ENCODE peak calls at places on chromosomes 7 and 10, in four cellular contexts. One of them, this sample, is unnamed.

GRCh38 chr10:48943096-48943495 is 3.5 kb upstream of the LRRC18 start:
- DNase-seq in GM12878: no peak
- DNase-seq in HepG2: no peak
- DNase-seq in K562: no peak
- DNase-seq in this sample: no peak

GRCh38 chr10:127216786-127217185 is 20.4 kb upstream of the INSYN2A start:
- DNase-seq in GM12878: no peak
- DNase-seq in HepG2: no peak
- DNase-seq in K562: no peak
- DNase-seq in this sample: no peak

GRCh38 chr7:41203542-41203941 is 499.3 kb downstream of the INHBA start:
- DNase-seq in GM12878: no peak
- DNase-seq in K562: no peak
- DNase-seq in HepG2: no peak
- DNase-seq in this sample: no peak

GRCh38 chr10:119283387-119283786 is 76.0 kb downstream of the GRK5 start:
- DNase-seq in K562: no peak
- DNase-seq in HepG2: no peak
- DNase-seq in GM12878: no peak
- DNase-seq in this sample: no peak

GRCh38 chr7:90309872-90310271 is 11.2 kb downstream of the FAM237B start:
- DNase-seq in K562: no peak
- DNase-seq in GM12878: no peak
- DNase-seq in HepG2: no peak
- DNase-seq in this sample: no peak

GRCh38 chr7:55540226-55540858 is 32.0 kb downstream of the VOPP1 start:
- DNase-seq in GM12878: no peak
- DNase-seq in K562: no peak
- DNase-seq in HepG2: no peak
- DNase-seq in this sample: no peak

GRCh38 chr10:5862360-5862929 is 27.2 kb downstream of the ANKRD16 start:
- DNase-seq in GM12878: peak
- DNase-seq in K562: no peak
- DNase-seq in HepG2: peak
- DNase-seq in this sample: no peak

GRCh38 chr7:84247591-84247990 is 53.0 kb upstream of the SEMA3A start:
- DNase-seq in K562: no peak
- DNase-seq in HepG2: no peak
- DNase-seq in GM12878: no peak
- DNase-seq in this sample: no peak

GRCh38 chr10:132532784-132533560 is 4.6 kb upstream of the INPP5A start:
- DNase-seq in GM12878: no peak
- DNase-seq in HepG2: no peak
- DNase-seq in K562: no peak
- DNase-seq in this sample: no peak

GRCh38 chr7:99644436-99644835 is 27.7 kb downstream of the ZSCAN25 start:
- DNase-seq in K562: no peak
- DNase-seq in GM12878: no peak
- DNase-seq in HepG2: no peak
- DNase-seq in this sample: no peak

GRCh38 chr10:11183000-11183399 is 165.3 kb downstream of the CELF2 start:
- DNase-seq in GM12878: no peak
- DNase-seq in K562: no peak
- DNase-seq in HepG2: no peak
- DNase-seq in this sample: no peak

GRCh38 chr7:132351858-132352539 is 224.3 kb downstream of the PLXNA4 start:
- DNase-seq in GM12878: no peak
- DNase-seq in HepG2: no peak
- DNase-seq in K562: no peak
- DNase-seq in this sample: no peak

GRCh38 chr10:9853405-9854010 is 1164.2 kb upstream of the CELF2 start:
- DNase-seq in GM12878: no peak
- DNase-seq in HepG2: no peak
- DNase-seq in K562: no peak
- DNase-seq in this sample: no peak

GRCh38 chr10:132447446-132448247 is 50.6 kb downstream of the PWWP2B start:
- DNase-seq in K562: no peak
- DNase-seq in GM12878: no peak
- DNase-seq in HepG2: peak
- DNase-seq in this sample: no peak

GRCh38 chr10:37301271-37301670 is 175.9 kb downstream of the ANKRD30A start:
- DNase-seq in GM12878: no peak
- DNase-seq in K562: no peak
- DNase-seq in HepG2: no peak
- DNase-seq in this sample: no peak

GRCh38 chr7:37247881-37248280 is 200.8 kb downstream of the ELMO1 start:
- DNase-seq in HepG2: no peak
- DNase-seq in K562: no peak
- DNase-seq in GM12878: no peak
- DNase-seq in this sample: no peak

GRCh38 chr10:44761076-44761475 is 150.1 kb upstream of the TMEM72 start:
- DNase-seq in K562: no peak
- DNase-seq in GM12878: no peak
- DNase-seq in HepG2: no peak
- DNase-seq in this sample: no peak

GRCh38 chr7:95028683-95029082 is 121.3 kb downstream of the PPP1R9A start:
- DNase-seq in GM12878: no peak
- DNase-seq in K562: no peak
- DNase-seq in HepG2: peak
- DNase-seq in this sample: no peak

GRCh38 chr10:119896937-119897336 is 4.4 kb downstream of the SEC23IP start:
- DNase-seq in GM12878: no peak
- DNase-seq in HepG2: peak
- DNase-seq in K562: no peak
- DNase-seq in this sample: peak

GRCh38 chr10:60235001-60235400 is 154.7 kb downstream of the ANK3 start:
- DNase-seq in HepG2: no peak
- DNase-seq in K562: no peak
- DNase-seq in GM12878: no peak
- DNase-seq in this sample: no peak

GRCh38 chr7:121395494-121395960 is 581 bp downstream of the FAM3C start:
- DNase-seq in K562: no peak
- DNase-seq in HepG2: peak
- DNase-seq in GM12878: no peak
- DNase-seq in this sample: peak

GRCh38 chr10:21510218-21511070 is 15.0 kb downstream of the SKIDA1 start:
- DNase-seq in GM12878: no peak
- DNase-seq in K562: no peak
- DNase-seq in HepG2: no peak
- DNase-seq in this sample: no peak

GRCh38 chr10:42888504-42889095 is 106.0 kb downstream of the BMS1 start:
- DNase-seq in K562: no peak
- DNase-seq in GM12878: no peak
- DNase-seq in HepG2: no peak
- DNase-seq in this sample: no peak

GRCh38 chr10:34348917-34349509 is 466.1 kb downstream of the PARD3 start:
- DNase-seq in K562: no peak
- DNase-seq in GM12878: no peak
- DNase-seq in HepG2: no peak
- DNase-seq in this sample: no peak

GRCh38 chr10:5461914-5462840 is 37.2 kb downstream of the CALML5 start:
- DNase-seq in HepG2: no peak
- DNase-seq in GM12878: no peak
- DNase-seq in K562: peak
- DNase-seq in this sample: no peak

GRCh38 chr7:106757846-106758245 is 96.9 kb upstream of the CCDC71L start:
- DNase-seq in GM12878: no peak
- DNase-seq in K562: no peak
- DNase-seq in HepG2: no peak
- DNase-seq in this sample: no peak

GRCh38 chr10:75410135-75410787 is 8.7 kb upstream of the ZNF503 start:
- DNase-seq in GM12878: no peak
- DNase-seq in HepG2: no peak
- DNase-seq in K562: no peak
- DNase-seq in this sample: no peak

GRCh38 chr7:46226860-46227259 is 305.8 kb upstream of the IGFBP3 start:
- DNase-seq in HepG2: no peak
- DNase-seq in K562: no peak
- DNase-seq in GM12878: no peak
- DNase-seq in this sample: no peak

GRCh38 chr10:100020883-100021248 is 11.1 kb upstream of the DNMBP start:
- DNase-seq in GM12878: no peak
- DNase-seq in HepG2: no peak
- DNase-seq in K562: no peak
- DNase-seq in this sample: no peak

GRCh38 chr10:87913170-87913921 is 49.9 kb downstream of the PTEN start:
- DNase-seq in GM12878: no peak
- DNase-seq in K562: no peak
- DNase-seq in HepG2: no peak
- DNase-seq in this sample: no peak

GRCh38 chr7:129502708-129503685 is 666 bp downstream of the SMKR1 start:
- DNase-seq in HepG2: no peak
- DNase-seq in K562: no peak
- DNase-seq in GM12878: no peak
- DNase-seq in this sample: no peak

GRCh38 chr7:130274983-130275649 is 8.5 kb downstream of the CPA2 start:
- DNase-seq in K562: no peak
- DNase-seq in GM12878: no peak
- DNase-seq in HepG2: no peak
- DNase-seq in this sample: no peak

GRCh38 chr10:96022739-96023138 is 20.6 kb upstream of the CCNJ start:
- DNase-seq in K562: peak
- DNase-seq in HepG2: no peak
- DNase-seq in GM12878: no peak
- DNase-seq in this sample: no peak

GRCh38 chr10:59857049-59857448 is 49.3 kb downstream of the CCDC6 start:
- DNase-seq in K562: no peak
- DNase-seq in GM12878: no peak
- DNase-seq in HepG2: no peak
- DNase-seq in this sample: no peak

GRCh38 chr10:15791816-15792524 is 68.3 kb downstream of the MINDY3 start:
- DNase-seq in K562: no peak
- DNase-seq in GM12878: no peak
- DNase-seq in HepG2: no peak
- DNase-seq in this sample: peak

GRCh38 chr10:24721254-24722106 is 2.2 kb downstream of the ARHGAP21 start:
- DNase-seq in K562: peak
- DNase-seq in GM12878: no peak
- DNase-seq in HepG2: no peak
- DNase-seq in this sample: no peak

GRCh38 chr10:70847666-70848360 is 32.1 kb downstream of the SGPL1 start:
- DNase-seq in GM12878: no peak
- DNase-seq in HepG2: no peak
- DNase-seq in K562: no peak
- DNase-seq in this sample: no peak
- TF ChIP-seq FOXK2 in GM12878: no peak
- TF ChIP-seq FOXK2 in HepG2: no peak
- TF ChIP-seq FOXK2 in K562: no peak
- TF ChIP-seq FOXK2 in this sample: no peak

GRCh38 chr10:26391701-26392695 is 46.1 kb upstream of the APBB1IP start:
- DNase-seq in K562: no peak
- DNase-seq in HepG2: no peak
- DNase-seq in GM12878: no peak
- DNase-seq in this sample: no peak
- TF ChIP-seq FOXK2 in K562: no peak
- TF ChIP-seq FOXK2 in HepG2: no peak
- TF ChIP-seq FOXK2 in GM12878: no peak
- TF ChIP-seq FOXK2 in this sample: no peak

GRCh38 chr7:108580298-108580697 is 10.6 kb downstream of the DNAJB9 start:
- DNase-seq in HepG2: no peak
- DNase-seq in GM12878: no peak
- DNase-seq in K562: no peak
- DNase-seq in this sample: no peak

GRCh38 chr7:108578937-108579336 is 9.3 kb downstream of the DNAJB9 start:
- DNase-seq in GM12878: no peak
- DNase-seq in K562: no peak
- DNase-seq in HepG2: no peak
- DNase-seq in this sample: no peak

GRCh38 chr7:108584211-108584610 is 14.5 kb downstream of the DNAJB9 start:
- DNase-seq in GM12878: no peak
- DNase-seq in K562: no peak
- DNase-seq in HepG2: no peak
- DNase-seq in this sample: no peak

GRCh38 chr7:108585843-108586242 is 16.2 kb downstream of the DNAJB9 start:
- DNase-seq in HepG2: no peak
- DNase-seq in GM12878: no peak
- DNase-seq in K562: no peak
- DNase-seq in this sample: no peak

DNA sequence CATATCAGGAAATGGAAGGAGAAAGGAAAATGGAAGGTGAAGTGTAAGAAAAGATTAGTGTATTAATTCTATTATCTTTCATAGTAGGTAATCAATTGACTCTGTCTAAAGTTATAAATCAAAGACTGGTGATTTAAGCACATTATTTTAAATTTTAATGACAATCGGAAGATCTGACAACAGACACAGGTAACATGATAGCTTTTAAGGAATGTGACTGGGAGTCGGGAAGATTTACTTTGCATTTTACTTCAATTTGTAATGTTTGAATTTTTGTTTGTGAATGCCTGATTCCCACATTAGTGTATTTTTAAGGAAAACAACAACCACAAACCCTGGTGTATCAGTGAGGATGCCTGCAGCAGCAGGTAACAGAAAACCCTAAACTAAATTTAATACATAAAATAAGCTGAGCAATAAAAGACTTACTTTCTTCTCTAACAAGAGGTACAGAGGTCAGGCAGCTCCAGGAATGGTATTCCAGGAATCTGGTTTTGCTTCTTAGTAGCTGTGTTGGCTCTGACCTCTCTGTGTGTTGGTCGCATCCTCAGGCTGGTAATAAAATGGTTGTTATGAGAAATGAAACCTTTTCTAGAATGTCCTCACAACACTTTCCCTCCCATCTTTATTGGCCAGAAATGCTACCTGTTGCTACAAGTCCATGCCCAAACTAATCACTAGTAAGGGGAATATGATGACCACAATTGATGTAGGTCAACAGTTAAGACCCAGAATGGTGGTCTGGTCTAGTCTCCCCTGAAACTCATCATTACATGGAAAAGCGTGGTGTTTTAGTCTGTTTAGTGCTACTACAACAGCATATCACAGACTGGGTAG is 12.2 kb downstream of the DNAJB9 start:
- DNase-seq in GM12878: no peak
- DNase-seq in K562: no peak
- DNase-seq in HepG2: peak
- DNase-seq in this sample: no peak
- TF ChIP-seq FOXK2 in GM12878: no peak
- TF ChIP-seq FOXK2 in K562: no peak
- TF ChIP-seq FOXK2 in HepG2: no peak
- TF ChIP-seq FOXK2 in this sample: no peak

GRCh38 chr10:110361800-110362456 is 57.2 kb upstream of the SMNDC1 start:
- DNase-seq in GM12878: no peak
- DNase-seq in K562: no peak
- DNase-seq in HepG2: no peak
- DNase-seq in this sample: no peak

GRCh38 chr10:110365356-110366143 is 60.8 kb upstream of the SMNDC1 start:
- DNase-seq in GM12878: no peak
- DNase-seq in K562: no peak
- DNase-seq in HepG2: no peak
- DNase-seq in this sample: no peak

GRCh38 chr10:110366641-110367040 is 61.9 kb upstream of the SMNDC1 start:
- DNase-seq in GM12878: no peak
- DNase-seq in K562: no peak
- DNase-seq in HepG2: no peak
- DNase-seq in this sample: no peak

GRCh38 chr10:110363572-110364411 is 59.1 kb upstream of the SMNDC1 start:
- DNase-seq in K562: no peak
- DNase-seq in HepG2: no peak
- DNase-seq in GM12878: no peak
- DNase-seq in this sample: no peak

GRCh38 chr10:110364531-110364937 is 59.8 kb upstream of the SMNDC1 start:
- DNase-seq in K562: no peak
- DNase-seq in GM12878: no peak
- DNase-seq in HepG2: no peak
- DNase-seq in this sample: no peak
- TF ChIP-seq FOXK2 in K562: no peak
- TF ChIP-seq FOXK2 in GM12878: no peak
- TF ChIP-seq FOXK2 in HepG2: no peak
- TF ChIP-seq FOXK2 in this sample: no peak

This sample was measured in HEK293T.